ENCODE peak calls at places on chromosomes 7 and 10, in four cellular contexts. Q, D, O and X are unnamed samples.

GRCh38 chr10:3811331-3811870 is 26.4 kb upstream of the KLF6 start:
- DNase-seq in Q (no peak), D (no peak), O (peak), X (no peak)

GRCh38 chr7:17229257-17229656 is 69.2 kb upstream of the AHR start:
- DNase-seq in D (no peak), O (no peak), Q (no peak), X (no peak)

GRCh38 chr7:150507947-150508602 is 6.6 kb upstream of the GIMAP7 start:
- DNase-seq in D (no peak), O (no peak), Q (no peak), X (no peak)

GRCh38 chr7:129494041-129494440 is 8.3 kb upstream of the SMKR1 start:
- DNase-seq in Q (no peak), D (no peak), O (no peak), X (no peak)

GRCh38 chr10:79048639-79049550 is 19.9 kb upstream of the ZMIZ1 start:
- DNase-seq in O (no peak), D (no peak), Q (peak), X (no peak)

GRCh38 chr7:122677149-122677548 is 21.8 kb downstream of the RNF133 start:
- DNase-seq in O (no peak), Q (no peak), D (no peak), X (no peak)

GRCh38 chr7:92691578-92691977 is 101.4 kb upstream of the FAM133B start:
- DNase-seq in D (no peak), O (peak), Q (no peak), X (no peak)

GRCh38 chr10:11849908-11850307 is 26.8 kb downstream of the PROSER2 start:
- DNase-seq in D (no peak), Q (no peak), O (no peak), X (no peak)

GRCh38 chr7:16067695-16068094 is 353.6 kb downstream of the CRPPA start:
- DNase-seq in O (no peak), Q (no peak), D (no peak), X (no peak)

GRCh38 chr7:133602291-133602690 is 349.4 kb downstream of the EXOC4 start:
- DNase-seq in Q (no peak), O (no peak), D (no peak), X (no peak)

GRCh38 chr7:158585721-158586498 is 1.7 kb downstream of the PTPRN2 start:
- DNase-seq in D (no peak), O (no peak), Q (no peak), X (no peak)

GRCh38 chr10:82574081-82574480 is 699.1 kb downstream of the NRG3 start:
- DNase-seq in D (no peak), Q (no peak), O (no peak), X (no peak)

GRCh38 chr10:3074145-3074665 is 6.9 kb downstream of the PFKP start:
- DNase-seq in O (no peak), D (no peak), Q (no peak), X (no peak)

GRCh38 chr10:24901686-24902399 is 50.6 kb downstream of the PRTFDC1 start:
- DNase-seq in O (no peak), D (no peak), Q (no peak), X (no peak)

GRCh38 chr7:83976302-83976701 is 218.3 kb downstream of the SEMA3A start:
- DNase-seq in D (no peak), Q (no peak), O (peak), X (no peak)

GRCh38 chr10:57864789-57865676 is 402.7 kb downstream of the IPMK start:
- DNase-seq in O (no peak), Q (no peak), D (no peak), X (no peak)

GRCh38 chr10:133390597-133391248 is 3.2 kb upstream of the MTG1 start:
- DNase-seq in D (no peak), Q (no peak), O (peak), X (no peak)
- H3K4me3 ChIP-seq in D (no peak), Q (no peak), O (peak), X (no peak)

GRCh38 chr10:7441395-7442161 is 30.7 kb upstream of the SFMBT2 start:
- DNase-seq in O (no peak), D (no peak), Q (no peak), X (no peak)

GRCh38 chr10:7445474-7446135 is 34.8 kb upstream of the SFMBT2 start:
- DNase-seq in Q (no peak), O (peak), D (no peak), X (no peak)

GRCh38 chr10:7449063-7449695 is 38.3 kb upstream of the SFMBT2 start:
- DNase-seq in Q (no peak), O (no peak), D (no peak), X (no peak)

GRCh38 chr10:7444576-7445226 is 33.9 kb upstream of the SFMBT2 start:
- DNase-seq in O (no peak), Q (no peak), D (no peak), X (no peak)
- H3K27ac ChIP-seq in O (no peak), Q (peak), D (no peak), X (no peak)

GRCh38 chr10:70051878-70052277 is 768 bp upstream of the MACROH2A2 start:
- DNase-seq in Q (no peak), D (no peak), O (no peak), X (no peak)
- H3K4me3 ChIP-seq in Q (peak), D (peak), O (no peak), X (peak)

DNA sequence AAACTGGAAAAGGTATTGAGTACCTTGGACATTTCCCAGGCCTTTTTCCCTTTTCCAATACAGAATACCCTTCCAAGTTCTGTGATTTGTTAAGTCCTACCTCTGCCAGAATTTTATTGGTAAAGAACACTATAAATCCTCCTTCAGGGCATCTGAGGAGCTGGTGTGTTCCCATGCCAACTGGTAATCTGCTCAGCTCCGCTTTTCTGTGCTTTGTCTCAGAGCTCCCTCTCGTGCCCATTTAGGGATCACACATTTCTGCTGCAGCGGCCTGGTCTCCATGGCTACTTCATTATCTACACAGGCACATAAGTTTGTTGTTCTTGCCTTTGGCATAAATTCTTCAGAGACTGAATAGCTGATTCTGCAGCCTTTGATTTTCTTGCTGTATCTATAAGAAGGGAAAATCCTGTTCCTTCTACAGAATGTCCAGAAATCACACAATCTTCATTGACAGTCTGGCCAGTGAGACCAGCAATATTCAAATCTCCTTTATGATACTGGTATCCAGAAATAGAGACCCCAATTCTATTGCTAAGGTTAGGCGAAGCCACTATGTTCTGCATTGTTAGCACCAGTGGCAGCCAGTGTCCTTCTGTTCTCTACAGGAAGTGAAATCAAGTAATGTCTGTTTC is 52.0 kb downstream of the DENND11 start:
- DNase-seq in D (no peak), Q (peak), O (peak), X (no peak)
- H3K27ac ChIP-seq in D (peak), Q (peak), O (no peak), X (no peak)

GRCh38 chr7:27101906-27102577 is 441 bp downstream of the HOXA2 start:
- DNase-seq in O (no peak), Q (peak), D (no peak), X (peak)
- H3K4me3 ChIP-seq in O (no peak), Q (peak), D (peak), X (peak)

DNA sequence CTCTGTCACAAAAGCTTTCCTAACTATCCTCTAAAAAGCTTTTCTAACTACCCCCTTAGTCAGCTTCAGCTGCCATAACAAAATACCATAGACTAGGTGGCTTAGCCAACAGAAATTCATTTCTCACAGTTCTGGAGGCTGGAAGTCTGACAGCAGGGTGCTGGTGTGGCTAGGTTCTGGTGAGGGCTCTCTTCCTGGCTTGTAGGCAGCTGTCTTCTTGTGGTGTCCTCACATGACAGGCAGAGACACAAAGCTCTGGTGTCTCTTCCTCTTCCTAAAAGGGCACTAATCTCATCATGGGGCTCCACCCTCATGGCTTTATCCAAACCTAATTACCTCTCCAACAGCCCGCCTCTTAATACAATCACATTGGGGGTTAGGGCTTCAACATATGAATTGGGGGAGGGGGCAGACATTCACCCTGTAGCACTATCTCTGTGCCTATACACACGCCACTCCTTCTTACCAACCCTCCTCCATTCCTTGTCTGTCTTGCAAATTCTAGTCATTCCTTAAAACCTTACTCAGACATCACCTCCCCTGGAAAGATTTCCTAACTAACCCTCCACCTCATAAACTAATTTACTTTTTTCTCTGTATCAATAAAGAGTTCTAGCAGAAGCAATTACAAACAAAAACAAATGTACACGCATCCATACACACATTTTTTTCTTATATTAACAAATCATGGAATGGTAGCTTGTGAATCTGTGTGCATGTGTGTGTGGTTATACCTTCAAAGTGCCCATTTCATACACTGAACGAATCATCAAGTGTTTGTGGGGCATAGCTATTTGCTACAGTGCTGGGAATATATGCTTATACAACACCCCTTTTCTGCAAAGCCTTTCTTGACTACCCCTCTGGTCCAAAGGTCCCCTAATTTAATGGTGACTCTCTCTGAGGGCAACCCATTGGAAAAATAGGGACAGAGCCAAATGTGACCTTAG is 26.4 kb downstream of the RHOBTB1 start:
- DNase-seq in D (no peak), O (no peak), Q (no peak), X (no peak)
- H3K27ac ChIP-seq in D (no peak), O (no peak), Q (no peak), X (no peak)